ENCODE peak calls at places on chromosome 21, in five cellular contexts. O, T, W, A and Q are unnamed samples.

GRCh38 chr21:26887241-26887640 is 42.0 kb upstream of the ADAMTS1 start:
- DNase-seq in O (no peak), T (no peak), W (no peak), A (no peak), Q (no peak)

GRCh38 chr21:15080504-15080903 is 15.7 kb upstream of the NRIP1 start:
- DNase-seq in O (no peak), T (no peak), W (no peak), A (no peak), Q (peak)

GRCh38 chr21:36641346-36641745 is 57.6 kb upstream of the SIM2 start:
- DNase-seq in O (no peak), T (no peak), W (no peak), A (no peak), Q (no peak)

GRCh38 chr21:27346041-27346448 is 379.2 kb upstream of the ADAMTS5 start:
- DNase-seq in O (no peak), T (peak), W (no peak), A (no peak), Q (no peak)

GRCh38 chr21:46153259-46154154 is 1.9 kb downstream of the FTCD start:
- DNase-seq in O (peak), T (no peak), W (peak), A (peak), Q (peak)

GRCh38 chr21:44018813-44019567 is 6.9 kb downstream of the TRAPPC10 start:
- DNase-seq in O (no peak), T (no peak), W (no peak), A (no peak), Q (no peak)

GRCh38 chr21:46112731-46113215 is 14.9 kb downstream of the COL6A2 start:
- DNase-seq in O (no peak), T (no peak), W (no peak), A (peak), Q (peak)

GRCh38 chr21:32978346-32979270 is 47.1 kb upstream of the OLIG2 start:
- DNase-seq in O (no peak), T (no peak), W (no peak), A (no peak), Q (no peak)

GRCh38 chr21:36610201-36610600 is 88.7 kb upstream of the SIM2 start:
- DNase-seq in O (no peak), T (no peak), W (no peak), A (no peak), Q (no peak)

GRCh38 chr21:31558839-31559367 is 100.6 kb upstream of the SOD1 start:
- DNase-seq in O (peak), T (peak), W (peak), A (peak), Q (peak)

GRCh38 chr21:29217818-29218252 is 80.9 kb upstream of the BACH1 start:
- DNase-seq in O (peak), T (peak), W (no peak), A (no peak), Q (no peak)

GRCh38 chr21:45260191-45260795 is 27.4 kb downstream of the POFUT2 start:
- DNase-seq in O (no peak), T (no peak), W (no peak), A (no peak), Q (peak)

GRCh38 chr21:32782698-32783097 is 11.1 kb upstream of the PAXBP1 start:
- DNase-seq in O (no peak), T (no peak), W (no peak), A (no peak), Q (no peak)

GRCh38 chr21:33761104-33762036 is 119.1 kb downstream of the ITSN1 start:
- DNase-seq in O (peak), T (peak), W (peak), A (no peak), Q (no peak)

GRCh38 chr21:46161800-46162592 is 6.6 kb upstream of the FTCD start:
- DNase-seq in O (no peak), T (no peak), W (no peak), A (no peak), Q (peak)

GRCh38 chr21:45839274-45839673 is 142.3 kb upstream of the COL6A1 start:
- DNase-seq in O (no peak), T (peak), W (no peak), A (no peak), Q (no peak)

GRCh38 chr21:26064506-26064905 is 106.1 kb downstream of the APP start:
- DNase-seq in O (no peak), T (no peak), W (peak), A (no peak), Q (no peak)

GRCh38 chr21:31318971-31319370 is 25.1 kb downstream of the TIAM1 start:
- DNase-seq in O (no peak), T (no peak), W (no peak), A (no peak), Q (no peak)

GRCh38 chr21:45562401-45562800 is 20.2 kb upstream of the SLC19A1 start:
- DNase-seq in O (no peak), T (no peak), W (no peak), A (no peak), Q (no peak)

GRCh38 chr21:34335316-34335715 is 28.5 kb upstream of the KCNE2 start:
- DNase-seq in O (no peak), T (no peak), W (no peak), A (no peak), Q (no peak)

GRCh38 chr21:42097274-42097673 is 26.2 kb downstream of the UMODL1 start:
- DNase-seq in O (no peak), T (peak), W (no peak), A (no peak), Q (no peak)

GRCh38 chr21:25964926-25965325 is 205.6 kb downstream of the APP start:
- DNase-seq in O (no peak), T (no peak), W (no peak), A (no peak), Q (no peak)

GRCh38 chr21:38769253-38769780 is 36.4 kb upstream of the ETS2 start:
- DNase-seq in O (peak), T (peak), W (no peak), A (no peak), Q (no peak)

GRCh38 chr21:34537838-34538237 is 25.8 kb upstream of the KCNE1 start:
- DNase-seq in O (no peak), T (no peak), W (no peak), A (no peak), Q (no peak)

GRCh38 chr21:15023782-15024181 is 41.0 kb downstream of the NRIP1 start:
- DNase-seq in O (peak), T (no peak), W (no peak), A (no peak), Q (no peak)

GRCh38 chr21:41508415-41509205 is 652 bp upstream of the TMPRSS2 start:
- DNase-seq in O (no peak), T (no peak), W (peak), A (peak), Q (no peak)

GRCh38 chr21:31872452-31873274 is at the start of gene HUNK:
- DNase-seq in O (peak), T (no peak), W (peak), A (peak), Q (peak)

GRCh38 chr21:35017256-35017655 is 31.8 kb downstream of the RUNX1 start:
- DNase-seq in O (no peak), T (no peak), W (no peak), A (no peak), Q (no peak)

GRCh38 chr21:37564341-37564923 is 197.9 kb downstream of the DYRK1A start:
- DNase-seq in O (peak), T (peak), W (peak), A (no peak), Q (peak)

GRCh38 chr21:30305136-30305535 is 15.0 kb downstream of the KRTAP26-1 start:
- DNase-seq in O (no peak), T (no peak), W (no peak), A (no peak), Q (no peak)

GRCh38 chr21:45427331-45428271 is 22.6 kb downstream of the COL18A1 start:
- DNase-seq in O (peak), T (peak), W (no peak), A (no peak), Q (no peak)

GRCh38 chr21:35838350-35838749 is 222.0 kb downstream of the SETD4 start:
- DNase-seq in O (no peak), T (no peak), W (no peak), A (no peak), Q (no peak)

GRCh38 chr21:40176732-40177131 is 309.5 kb downstream of the PCP4 start:
- DNase-seq in O (no peak), T (no peak), W (no peak), A (no peak), Q (no peak)

GRCh38 chr21:46285206-46285661 is at the start of gene MCM3AP:
- DNase-seq in O (no peak), T (no peak), W (no peak), A (no peak), Q (no peak)

GRCh38 chr21:35649186-35649585 is 411.1 kb downstream of the SETD4 start:
- DNase-seq in O (peak), T (peak), W (no peak), A (no peak), Q (no peak)

GRCh38 chr21:36756527-36756926 is 57.6 kb downstream of the SIM2 start:
- DNase-seq in O (no peak), T (peak), W (no peak), A (no peak), Q (no peak)

GRCh38 chr21:40466893-40467483 is 380.0 kb downstream of the DSCAM start:
- DNase-seq in O (no peak), T (peak), W (no peak), A (no peak), Q (no peak)